ENCODE peak calls at places on chromosome 2, in four cellular contexts. Y, F, Z and T are unnamed samples.
A peak's percentile ranks its signal among the peaks of the same experiment; 100 is the strongest.

GRCh38 chr2:20450201-20451108 is 3.6 kb downstream of the RHOB start:
- DNase-seq in Y (peak; percentile 76), F (no peak), Z (no peak), T (no peak)

GRCh38 chr2:232647261-232647660 is 13.9 kb downstream of the EFHD1 start:
- DNase-seq in Y (no peak), F (no peak), Z (no peak), T (no peak)

GRCh38 chr2:106960633-106961205 is 74.8 kb upstream of the ST6GAL2 start:
- DNase-seq in Y (peak; percentile 63), F (no peak), Z (no peak), T (no peak)

GRCh38 chr2:226712941-226713340 is 86.7 kb downstream of the IRS1 start:
- DNase-seq in Y (no peak), F (no peak), Z (no peak), T (no peak)

GRCh38 chr2:238855299-238855698 is 7.4 kb downstream of the TWIST2 start:
- DNase-seq in Y (no peak), F (no peak), Z (no peak), T (no peak)

GRCh38 chr2:142515493-142515892 is 362.0 kb upstream of the KYNU start:
- DNase-seq in Y (no peak), F (no peak), Z (no peak), T (no peak)

GRCh38 chr2:72204156-72204781 is 56.6 kb upstream of the CYP26B1 start:
- DNase-seq in Y (peak; percentile 47), F (no peak), Z (no peak), T (no peak)

GRCh38 chr2:157875720-157876065 is 437 bp downstream of the ACVR1 start:
- DNase-seq in Y (peak; percentile 35), F (peak; percentile 50), Z (peak; percentile 48), T (peak; percentile 56)

GRCh38 chr2:138183700-138184099 is 219.4 kb downstream of the HNMT start:
- DNase-seq in Y (no peak), F (no peak), Z (no peak), T (no peak)

GRCh38 chr2:165275932-165276331 is 36.7 kb downstream of the SCN2A start:
- DNase-seq in Y (no peak), F (no peak), Z (no peak), T (no peak)

GRCh38 chr2:185227391-185227790 is 511.2 kb upstream of the FSIP2 start:
- DNase-seq in Y (no peak), F (no peak), Z (no peak), T (no peak)

GRCh38 chr2:193679850-193680249 is 1485.1 kb upstream of the TMEFF2 start:
- DNase-seq in Y (peak; percentile 7), F (no peak), Z (no peak), T (no peak)

GRCh38 chr2:203683932-203684556 is 22.4 kb upstream of the CD28 start:
- DNase-seq in Y (peak; percentile 97), F (no peak), Z (no peak), T (no peak)

GRCh38 chr2:70560452-70560851 is 6.8 kb upstream of the TGFA start:
- DNase-seq in Y (no peak), F (no peak), Z (no peak), T (no peak)

GRCh38 chr2:70558195-70558808 is 4.7 kb upstream of the TGFA start:
- DNase-seq in Y (no peak), F (no peak), Z (no peak), T (no peak)

GRCh38 chr2:70565039-70565731 is 11.6 kb upstream of the TGFA start:
- DNase-seq in Y (no peak), F (no peak), Z (peak; percentile 60), T (no peak)

GRCh38 chr2:70560040-70560439 is 6.4 kb upstream of the TGFA start:
- DNase-seq in Y (no peak), F (no peak), Z (no peak), T (no peak)

DNA sequence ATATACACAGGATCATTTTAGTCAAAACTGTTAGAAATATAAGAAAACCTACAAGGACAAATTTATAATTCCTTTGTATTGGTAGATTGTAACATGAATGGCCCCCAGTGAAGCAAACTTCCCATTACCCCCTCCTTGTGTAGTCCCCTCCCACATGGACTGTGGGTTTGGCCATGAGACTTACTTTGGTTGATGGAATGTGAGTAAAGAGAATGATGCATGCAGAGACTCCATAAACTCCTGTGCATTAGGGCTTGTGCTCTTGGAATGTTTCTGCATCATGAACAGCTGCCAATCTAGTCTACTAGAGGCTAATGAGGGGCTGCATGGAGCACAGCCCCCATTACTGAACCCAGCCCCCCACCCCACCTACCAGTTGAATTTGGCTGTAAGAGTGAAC is 8.3 kb upstream of the TGFA start:
- DNase-seq in Y (peak; percentile 27), F (no peak), Z (no peak), T (no peak)
- H3K27ac ChIP-seq in Y (no peak overlapping the region), F (no peak overlapping the region), Z (no peak overlapping the region), T (no peak overlapping the region)

GRCh38 chr2:2810504-2810903 is 479.4 kb upstream of the MYT1L start:
- DNase-seq in Y (no peak), F (no peak), Z (no peak), T (no peak)

GRCh38 chr2:2805263-2805662 is 474.2 kb upstream of the MYT1L start:
- DNase-seq in Y (no peak), F (no peak), Z (no peak), T (no peak)

GRCh38 chr2:2809771-2810170 is 478.7 kb upstream of the MYT1L start:
- DNase-seq in Y (no peak), F (no peak), Z (no peak), T (no peak)

GRCh38 chr2:2806711-2807110 is 475.6 kb upstream of the MYT1L start:
- DNase-seq in Y (no peak), F (no peak), Z (no peak), T (no peak)

DNA sequence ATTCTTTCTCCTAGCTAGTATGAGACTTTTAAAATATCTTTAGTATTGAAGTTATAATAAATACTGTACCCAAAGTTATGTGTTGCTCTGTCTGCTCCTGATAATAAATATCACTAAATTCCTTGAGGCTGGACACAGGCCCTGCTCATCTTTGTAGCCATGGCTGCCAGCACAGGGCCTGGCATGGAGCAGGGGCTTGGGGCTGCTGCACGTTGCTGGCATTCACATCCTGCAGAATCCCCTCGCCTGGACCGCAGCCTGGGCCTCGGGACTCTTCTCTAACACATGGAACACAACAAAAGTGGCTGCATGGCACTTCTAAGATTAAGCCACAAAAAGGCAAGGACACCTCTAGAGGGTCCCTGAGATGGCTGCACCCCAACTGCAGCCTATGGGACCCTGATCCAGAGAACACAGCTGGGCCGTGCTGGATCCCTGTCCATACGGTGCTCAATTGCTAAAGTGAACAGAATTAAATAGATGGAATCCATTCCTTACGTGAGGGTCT is 477.5 kb upstream of the MYT1L start:
- DNase-seq in Y (no peak), F (no peak), Z (no peak), T (no peak)
- H3K4me1 ChIP-seq in Y (no peaks in the 10 kb centered on the region), F (no peaks in the 10 kb centered on the region), Z (no peaks in the 10 kb centered on the region), T (no peaks in the 10 kb centered on the region)

GRCh38 chr2:156704612-156705011 is 268.4 kb downstream of the GPD2 start:
- DNase-seq in Y (no peak), F (no peak), Z (no peak), T (no peak)
- H3K27ac ChIP-seq in Y (no peak overlapping the region), F (no peak overlapping the region), Z (no peak overlapping the region), T (no peak overlapping the region)

DNA sequence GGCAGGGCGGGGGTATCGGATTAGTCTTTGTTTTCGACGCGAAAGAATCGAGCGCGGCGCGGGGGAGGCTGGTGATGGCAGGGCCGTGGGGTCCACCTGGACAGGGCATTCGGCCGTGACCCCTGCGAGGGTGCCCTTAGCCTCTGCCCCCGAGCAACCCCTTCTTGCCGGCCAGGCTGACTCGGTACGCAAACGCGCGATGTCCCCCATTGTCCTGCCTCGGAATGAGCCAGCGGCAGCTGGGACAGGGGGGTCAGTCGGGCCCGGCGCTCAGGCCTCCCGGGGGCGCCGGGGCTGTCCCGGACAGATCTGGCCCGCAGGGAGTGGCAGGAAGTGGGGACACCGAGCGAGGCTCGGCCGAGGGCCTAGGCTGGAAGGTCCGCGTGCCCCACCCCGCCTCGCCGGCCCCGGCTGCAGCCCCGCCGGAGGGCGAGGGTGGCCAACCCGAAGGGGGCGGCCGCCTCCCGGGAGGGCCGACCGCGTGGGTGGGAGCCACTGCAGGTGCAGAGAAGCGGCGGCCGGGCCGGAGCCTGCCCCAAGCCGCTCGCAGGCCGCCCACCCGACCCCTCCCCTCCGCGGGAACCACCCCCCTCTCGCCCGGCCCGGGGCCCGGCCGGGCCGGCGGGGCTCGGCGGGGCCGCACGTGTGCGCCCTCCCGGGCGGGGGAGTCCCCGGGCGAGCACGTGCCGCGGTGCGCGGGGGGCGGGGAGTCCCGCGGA is at the start of gene TET3:
- DNase-seq in Y (no peak), F (peak; percentile 55), Z (no peak), T (no peak)
- H3K4me1 ChIP-seq in Y (peaks cover 14% of the 10 kb centered on the region), F (peaks cover 78% of the 10 kb centered on the region), Z (peaks cover 33% of the 10 kb centered on the region), T (peaks cover 75% of the 10 kb centered on the region)

DNA sequence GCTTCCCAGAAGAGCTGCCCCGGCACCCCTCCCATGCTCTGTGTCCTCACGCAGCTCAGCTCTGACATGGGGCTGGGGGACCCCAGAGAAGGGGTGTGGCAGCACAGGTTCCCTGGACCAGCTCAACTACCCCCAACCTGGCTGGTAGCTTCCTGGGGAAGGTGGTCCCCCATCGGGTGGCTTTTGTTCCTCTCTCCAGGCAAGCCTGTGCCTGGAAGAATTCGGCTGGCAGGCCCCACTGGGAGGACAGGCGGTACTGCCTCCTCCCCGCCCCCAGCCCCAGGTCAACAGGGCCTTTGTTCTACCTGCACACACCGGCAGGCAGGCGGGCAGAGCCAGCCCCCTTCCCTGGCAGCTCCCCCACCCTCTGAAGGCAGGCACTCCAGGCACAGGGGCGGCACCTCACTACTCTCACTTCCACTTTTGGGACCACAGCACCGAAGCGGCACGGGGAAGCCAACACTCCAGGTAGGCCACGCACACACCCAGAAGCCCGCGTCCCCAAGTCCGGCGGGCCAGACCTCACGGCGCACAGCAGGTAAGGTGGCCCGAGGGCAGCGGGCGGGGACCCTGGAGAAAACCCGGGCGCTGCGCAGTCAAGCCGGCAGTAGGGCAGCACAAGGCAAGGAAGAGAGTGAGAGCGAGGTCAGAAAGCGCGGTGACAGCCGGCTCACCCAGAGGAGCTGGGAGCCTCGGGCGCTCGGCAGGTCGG is 1.3 kb downstream of the HS6ST1 start:
- DNase-seq in Y (no peak), F (no peak), Z (no peak), T (no peak)
- H3K27ac ChIP-seq in Y (peak overlapping the region; percentile 31), F (no peak overlapping the region), Z (no peak overlapping the region), T (no peak overlapping the region)

GRCh38 chr2:43088148-43089073 is 138.0 kb downstream of the ZFP36L2 start:
- DNase-seq in Y (peak; percentile 63), F (no peak), Z (no peak), T (no peak)
- H3K4me1 ChIP-seq in Y (peaks cover 41% of the 10 kb centered on the region), F (peaks cover 22% of the 10 kb centered on the region), Z (peaks cover 29% of the 10 kb centered on the region), T (no peaks in the 10 kb centered on the region)